ENCODE peak calls at places on chromosomes 13 and 19, in four cellular contexts. S, A, B and I are unnamed samples.

GRCh38 chr13:109874921-109875454 is 88.6 kb upstream of the IRS2 start:
- DNase-seq in B (no peak), A (no peak), S (peak), I (no peak)

GRCh38 chr13:33694546-33694945 is 123.4 kb upstream of the RFC3 start:
- DNase-seq in A (no peak), B (no peak), S (no peak), I (no peak)

GRCh38 chr19:35287713-35288112 is 4.2 kb upstream of the MAG start:
- DNase-seq in S (no peak), A (no peak), B (no peak), I (no peak)

GRCh38 chr13:109123971-109124370 is 494.6 kb downstream of the MYO16 start:
- DNase-seq in B (no peak), S (no peak), A (peak), I (no peak)

GRCh38 chr13:26914624-26915023 is 154.0 kb upstream of the GPR12 start:
- DNase-seq in B (no peak), A (no peak), S (no peak), I (no peak)

GRCh38 chr13:41955605-41956004 is 5.3 kb downstream of the VWA8 start:
- DNase-seq in B (no peak), S (no peak), A (no peak), I (no peak)

GRCh38 chr13:96053003-96053703 is at the start of gene UGGT2:
- DNase-seq in A (peak), B (peak), S (peak), I (peak)

GRCh38 chr13:111393221-111393790 is 72.9 kb downstream of the TEX29 start:
- DNase-seq in S (no peak), A (peak), B (no peak), I (no peak)

GRCh38 chr13:99419591-99420243 is 81.6 kb upstream of the TM9SF2 start:
- DNase-seq in S (no peak), B (no peak), A (no peak), I (no peak)

GRCh38 chr13:50636007-50636704 is 207.3 kb downstream of the DLEU7 start:
- DNase-seq in B (peak), S (no peak), A (peak), I (peak)

GRCh38 chr13:40064154-40064713 is 408.8 kb downstream of the COG6 start:
- DNase-seq in B (no peak), A (no peak), S (no peak), I (no peak)

DNA sequence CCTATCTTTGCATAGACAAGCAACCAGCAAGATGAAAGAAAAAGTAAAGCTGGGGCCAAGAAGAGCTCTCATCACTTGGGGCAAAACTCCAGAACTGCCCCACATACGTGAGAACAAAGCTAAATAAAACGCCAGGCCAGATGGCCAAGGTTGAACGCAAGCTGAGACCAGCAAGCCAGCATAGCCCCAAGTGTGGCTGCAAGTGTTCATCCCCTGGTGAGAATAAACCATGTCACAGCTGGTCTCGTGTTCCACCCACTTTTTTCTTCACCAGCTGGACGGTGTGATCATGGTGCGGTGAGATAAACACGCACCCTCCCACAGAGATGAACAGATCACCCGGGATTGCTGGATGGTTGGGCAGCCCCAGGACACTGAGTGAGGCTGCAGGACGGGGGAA is 109.6 kb upstream of the CACNA1A start:
- DNase-seq in A (no peak), B (no peak), S (peak), I (no peak)
- H3K56ac ChIP-seq in A (no peak), B (no peak), S (no peak), I (no peak)

DNA sequence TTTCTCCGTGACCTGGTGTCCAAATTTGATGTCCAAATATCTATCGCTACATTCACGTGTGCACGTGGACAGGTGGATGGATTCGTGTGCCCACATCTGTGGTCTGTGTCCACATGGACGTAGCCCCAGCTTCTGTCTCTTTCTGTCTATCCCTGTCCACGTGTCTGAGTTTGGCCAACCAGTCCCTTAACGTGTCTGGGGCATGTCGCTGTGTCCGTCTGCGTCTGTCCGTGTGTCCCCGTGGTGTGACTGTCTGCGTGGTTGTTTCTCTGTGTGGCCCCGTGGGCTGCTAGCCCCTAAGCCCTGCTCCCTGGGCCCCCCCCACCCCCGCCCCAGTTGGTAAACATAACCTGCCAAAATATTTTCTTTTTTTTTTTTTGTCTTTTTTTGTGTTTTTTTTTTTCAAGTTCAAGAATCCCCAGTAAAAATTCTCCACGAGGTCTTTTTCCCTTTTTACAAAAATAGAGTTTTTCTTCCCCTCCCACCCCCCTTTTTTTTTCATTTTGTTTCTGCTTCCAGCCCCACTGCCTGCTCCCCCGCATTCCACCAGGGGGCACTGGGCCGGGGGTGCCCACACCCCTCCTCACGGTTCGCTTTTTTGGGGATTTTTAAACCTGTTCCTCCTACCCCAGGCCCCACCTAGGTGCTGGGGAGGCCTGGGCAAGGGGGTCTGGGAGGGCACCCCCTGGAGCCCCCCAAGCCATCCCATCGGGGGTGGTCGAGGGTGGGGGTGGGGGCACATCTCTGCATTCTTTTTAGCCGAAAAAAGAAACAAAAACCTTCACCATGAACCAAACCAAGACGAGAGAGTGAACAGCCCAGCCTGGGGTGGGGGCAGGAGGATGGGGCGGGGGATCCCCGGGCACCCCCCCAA is 18.3 kb downstream of the PRKCSH start:
- DNase-seq in B (no peak), S (no peak), A (no peak), I (no peak)
- H3K23ac ChIP-seq in B (no peak), S (no peak), A (no peak), I (no peak)

DNA sequence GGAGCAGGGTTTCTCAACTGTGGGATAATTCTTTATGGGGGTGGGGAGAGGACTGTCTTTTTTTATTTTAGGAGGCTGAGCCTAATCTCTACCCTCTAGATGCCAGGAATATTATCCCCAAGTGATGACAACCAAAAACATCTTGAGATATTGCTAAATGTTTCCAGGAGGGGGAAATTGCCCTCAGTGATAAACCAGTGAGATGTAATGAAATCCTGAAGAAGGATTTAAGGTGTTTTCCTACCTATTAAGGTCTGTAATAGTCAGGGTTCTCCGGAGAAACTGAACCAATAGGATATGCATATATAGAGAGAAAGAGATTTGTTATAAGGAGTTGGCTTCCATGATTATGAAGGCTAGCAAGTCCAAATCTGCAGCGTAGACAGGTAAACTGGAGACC is 208.3 kb upstream of the MIR17HG start:
- DNase-seq in A (no peak), S (no peak), B (no peak), I (no peak)
- H3K56ac ChIP-seq in A (no peak), S (no peak), B (no peak), I (no peak)

DNA sequence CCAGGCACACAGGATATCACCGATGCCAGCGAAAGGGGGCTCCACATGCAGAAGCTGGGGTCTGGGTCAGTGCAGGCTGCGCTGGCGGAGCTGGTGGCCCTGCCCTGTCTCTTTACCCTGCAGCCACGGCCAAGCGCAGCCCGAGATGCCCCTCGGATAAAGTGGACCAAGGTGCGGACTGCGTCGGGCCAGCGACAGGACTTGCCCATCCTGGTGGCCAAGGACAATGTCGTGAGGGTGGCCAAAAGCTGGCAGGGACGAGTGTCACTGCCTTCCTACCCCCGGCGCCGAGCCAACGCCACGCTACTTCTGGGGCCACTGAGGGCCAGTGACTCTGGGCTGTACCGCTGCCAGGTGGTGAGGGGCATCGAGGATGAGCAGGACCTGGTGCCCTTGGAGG is 7.2 kb downstream of the NCAN start:
- DNase-seq in B (no peak), S (no peak), A (no peak), I (no peak)
- H3K23ac ChIP-seq in B (no peak), S (no peak), A (no peak), I (no peak)

GRCh38 chr13:20812890-20813289 is 39.1 kb upstream of the EEF1AKMT1 start:
- DNase-seq in S (no peak), A (peak), B (no peak), I (no peak)
- H3K56ac ChIP-seq in S (no peak), A (no peak), B (no peak), I (no peak)

DNA sequence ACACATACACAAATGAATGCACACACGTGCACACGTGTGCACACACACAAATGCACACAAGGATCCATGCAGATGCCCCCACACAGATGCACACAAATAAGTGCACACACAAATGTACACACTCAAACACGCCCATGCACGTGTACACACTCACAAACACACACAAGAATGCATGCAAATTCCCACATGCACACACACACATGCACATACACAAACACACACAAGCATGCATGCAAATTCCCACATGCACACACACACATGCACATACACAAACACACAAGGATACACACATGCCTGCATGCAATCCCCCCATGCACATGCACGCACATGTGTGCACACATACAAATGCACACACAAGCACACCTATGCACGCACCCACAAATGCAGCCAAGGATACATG is 13.3 kb downstream of the GNA15 start:
- DNase-seq in A (no peak), S (no peak), B (no peak), I (no peak)
- H3K23ac ChIP-seq in A (no peak), S (no peak), B (peak), I (no peak)